ENCODE peak calls at places on chromosomes 11 and 22, in five cellular contexts. One of them, this sample, is unnamed.

GRCh38 chr11:33978376-33978775 is 73.2 kb upstream of the CAPRIN1 start:
- DNase-seq in K562: no peak
- DNase-seq in H1: no peak
- DNase-seq in HepG2: no peak
- DNase-seq in GM12878: no peak
- DNase-seq in this sample: no peak

GRCh38 chr11:48025983-48026340 is 45.6 kb downstream of the PTPRJ start:
- DNase-seq in K562: no peak
- DNase-seq in H1: no peak
- DNase-seq in HepG2: no peak
- DNase-seq in GM12878: no peak
- DNase-seq in this sample: no peak

GRCh38 chr22:30712094-30712493 is 17.4 kb downstream of the OSBP2 start:
- DNase-seq in K562: no peak
- DNase-seq in H1: no peak
- DNase-seq in HepG2: no peak
- DNase-seq in GM12878: no peak
- DNase-seq in this sample: no peak

GRCh38 chr11:129766858-129767604 is 48.6 kb upstream of the TMEM45B start:
- DNase-seq in K562: no peak
- DNase-seq in H1: peak; percentile 38
- DNase-seq in HepG2: peak; percentile 52
- DNase-seq in GM12878: no peak
- DNase-seq in this sample: peak; percentile 44

GRCh38 chr11:130001491-130002351 is 914 bp downstream of the PRDM10 start:
- DNase-seq in K562: peak; percentile 44
- DNase-seq in H1: no peak
- DNase-seq in HepG2: peak; percentile 28
- DNase-seq in GM12878: no peak
- DNase-seq in this sample: no peak

GRCh38 chr22:20992056-20992442 is 9.9 kb downstream of the THAP7 start:
- DNase-seq in K562: no peak
- DNase-seq in H1: no peak
- DNase-seq in HepG2: no peak
- DNase-seq in GM12878: no peak
- DNase-seq in this sample: no peak

GRCh38 chr11:296206-296975 is 2.9 kb downstream of the IFITM5 start:
- DNase-seq in K562: no peak
- DNase-seq in H1: no peak
- DNase-seq in HepG2: no peak
- DNase-seq in GM12878: no peak
- DNase-seq in this sample: no peak

GRCh38 chr11:116702772-116703360 is 69.9 kb downstream of the BUD13 start:
- DNase-seq in K562: no peak
- DNase-seq in H1: no peak
- DNase-seq in HepG2: no peak
- DNase-seq in GM12878: no peak
- DNase-seq in this sample: no peak

GRCh38 chr11:34149786-34150185 is 44.4 kb downstream of the NAT10 start:
- DNase-seq in K562: peak; percentile 52
- DNase-seq in H1: no peak
- DNase-seq in HepG2: no peak
- DNase-seq in GM12878: no peak
- DNase-seq in this sample: no peak

GRCh38 chr11:107736546-107736945 is 24.7 kb upstream of the SLN start:
- DNase-seq in K562: no peak
- DNase-seq in H1: no peak
- DNase-seq in HepG2: no peak
- DNase-seq in GM12878: no peak
- DNase-seq in this sample: no peak

GRCh38 chr11:108565653-108566052 is 27.9 kb downstream of the EXPH5 start:
- DNase-seq in K562: no peak
- DNase-seq in H1: no peak
- DNase-seq in HepG2: no peak
- DNase-seq in GM12878: no peak
- DNase-seq in this sample: no peak

GRCh38 chr11:63670738-63671321 is 346 bp downstream of the ATL3 start:
- DNase-seq in K562: peak; percentile 57
- DNase-seq in H1: no peak
- DNase-seq in HepG2: no peak
- DNase-seq in GM12878: no peak
- DNase-seq in this sample: no peak

GRCh38 chr22:28939394-28939793 is 56.0 kb downstream of the ZNRF3 start:
- DNase-seq in K562: no peak
- DNase-seq in H1: no peak
- DNase-seq in HepG2: no peak
- DNase-seq in GM12878: no peak
- DNase-seq in this sample: no peak

GRCh38 chr11:88175707-88176066 is 444 bp upstream of the RAB38 start:
- DNase-seq in K562: no peak
- DNase-seq in H1: no peak
- DNase-seq in HepG2: no peak
- DNase-seq in GM12878: no peak
- DNase-seq in this sample: no peak

GRCh38 chr11:2209370-2209801 is 37.8 kb upstream of the TH start:
- DNase-seq in K562: peak; percentile 3
- DNase-seq in H1: no peak
- DNase-seq in HepG2: no peak
- DNase-seq in GM12878: no peak
- DNase-seq in this sample: no peak

GRCh38 chr22:24471570-24471969 is 23.6 kb upstream of the UPB1 start:
- DNase-seq in K562: no peak
- DNase-seq in H1: no peak
- DNase-seq in HepG2: no peak
- DNase-seq in GM12878: no peak
- DNase-seq in this sample: no peak

GRCh38 chr11:59178401-59178800 is 6.5 kb downstream of the DTX4 start:
- DNase-seq in K562: no peak
- DNase-seq in H1: no peak
- DNase-seq in HepG2: no peak
- DNase-seq in GM12878: no peak
- DNase-seq in this sample: no peak

GRCh38 chr11:69866648-69867047 is 47.4 kb upstream of the FGF3 start:
- DNase-seq in K562: no peak
- DNase-seq in H1: no peak
- DNase-seq in HepG2: no peak
- DNase-seq in GM12878: no peak
- DNase-seq in this sample: no peak

GRCh38 chr11:64885367-64886286 is 7.2 kb upstream of the EHD1 start:
- DNase-seq in K562: peak; percentile 85
- DNase-seq in H1: no peak
- DNase-seq in HepG2: peak; percentile 82
- DNase-seq in GM12878: no peak
- DNase-seq in this sample: no peak

GRCh38 chr11:76793391-76793811 is 10.2 kb downstream of the TSKU start:
- DNase-seq in K562: no peak
- DNase-seq in H1: no peak
- DNase-seq in HepG2: peak; percentile 86
- DNase-seq in GM12878: no peak
- DNase-seq in this sample: no peak

GRCh38 chr22:46737105-46737975 is 712 bp downstream of the CERK start:
- DNase-seq in K562: peak; percentile 54
- DNase-seq in H1: no peak
- DNase-seq in HepG2: no peak
- DNase-seq in GM12878: no peak
- DNase-seq in this sample: no peak

GRCh38 chr11:133553885-133554586 is 21.7 kb upstream of the OPCML start:
- DNase-seq in K562: no peak
- DNase-seq in H1: no peak
- DNase-seq in HepG2: no peak
- DNase-seq in GM12878: no peak
- DNase-seq in this sample: no peak

DNA sequence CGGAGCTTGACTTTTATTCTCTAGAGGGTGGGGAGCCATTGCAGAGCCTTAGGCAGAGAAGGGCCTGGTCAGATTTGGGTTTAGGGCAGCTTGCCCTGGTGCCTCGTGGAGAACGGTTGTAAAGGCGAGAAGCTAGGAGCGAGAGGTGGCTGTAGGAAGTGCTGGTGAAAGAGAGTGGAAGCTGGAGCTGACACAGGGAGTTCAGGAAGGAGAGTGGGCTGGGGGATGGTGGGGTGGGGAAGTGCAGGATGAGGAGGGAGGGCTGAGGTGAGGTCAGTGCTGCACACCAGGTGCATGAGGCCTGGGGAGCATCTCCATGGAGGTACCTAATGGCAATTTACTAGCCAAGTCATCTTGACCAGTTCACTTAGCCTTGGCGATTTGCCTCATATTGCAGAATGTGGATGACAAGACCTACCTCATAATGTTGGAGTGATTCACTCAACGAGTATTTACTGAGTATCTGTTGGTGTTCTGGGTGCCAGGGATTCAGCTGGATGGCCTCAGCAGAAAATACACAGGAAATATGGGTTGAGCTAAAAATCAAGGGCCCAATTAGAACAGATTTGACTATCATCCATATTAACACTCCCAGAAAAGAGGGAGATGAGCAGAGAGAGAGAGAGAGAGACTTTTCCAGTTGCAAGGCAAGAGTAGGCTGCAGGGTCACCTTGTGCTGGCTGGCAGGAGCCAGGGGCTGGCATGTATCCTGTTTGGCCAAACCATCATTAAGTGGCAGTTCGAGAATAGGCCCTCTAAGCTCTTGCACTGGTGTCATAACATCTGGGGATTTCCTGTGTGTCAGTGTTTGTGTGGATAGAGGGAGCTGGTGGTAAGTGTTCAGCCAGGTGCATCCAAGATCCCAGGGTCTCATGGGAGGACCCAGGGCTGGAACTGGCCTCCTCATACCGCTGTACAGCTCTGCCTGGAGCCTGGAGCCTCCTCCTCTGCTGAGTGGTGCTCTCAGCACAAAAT is 44.4 kb upstream of the CLDN5 start:
- DNase-seq in K562: peak; percentile 25
- DNase-seq in H1: no peak
- DNase-seq in HepG2: no peak
- DNase-seq in GM12878: no peak
- DNase-seq in this sample: no peak
- TF ChIP-seq ZNF274 in K562: no peak
- TF ChIP-seq ZNF274 in H1: no peak
- TF ChIP-seq ZNF274 in HepG2: no peak
- TF ChIP-seq ZNF274 in GM12878: no peak
- TF ChIP-seq ZNF274 in this sample: no peak

GRCh38 chr11:72753341-72754148 is 1.3 kb upstream of the ARAP1 start:
- DNase-seq in K562: no peak
- DNase-seq in H1: no peak
- DNase-seq in HepG2: peak; percentile 35
- DNase-seq in GM12878: no peak
- DNase-seq in this sample: no peak
- TF ChIP-seq CTCF in K562: peak; percentile 28
- TF ChIP-seq CTCF in H1: no peak
- TF ChIP-seq CTCF in HepG2: peak; percentile 75
- TF ChIP-seq CTCF in GM12878: peak; percentile 4
- TF ChIP-seq CTCF in this sample: peak; percentile 17

DNA sequence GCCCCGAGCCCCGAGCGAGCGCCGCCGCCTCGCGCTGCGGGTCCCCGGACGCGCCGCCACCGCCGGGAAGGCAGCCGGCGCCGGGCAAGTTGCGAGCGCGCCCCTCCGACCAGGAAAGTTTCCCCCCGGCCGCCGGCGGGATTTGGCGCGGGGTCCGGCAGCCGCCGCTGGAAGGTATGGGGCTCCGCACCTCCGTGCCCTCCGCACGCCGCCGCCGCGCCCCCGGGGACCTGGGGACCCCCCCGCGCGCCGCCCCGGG is 281 bp downstream of the TSPAN18 start:
- DNase-seq in K562: no peak
- DNase-seq in H1: no peak
- DNase-seq in HepG2: no peak
- DNase-seq in GM12878: no peak
- DNase-seq in this sample: no peak
- TF ChIP-seq ZNF274 in K562: no peak
- TF ChIP-seq ZNF274 in H1: no peak
- TF ChIP-seq ZNF274 in HepG2: no peak
- TF ChIP-seq ZNF274 in GM12878: no peak
- TF ChIP-seq ZNF274 in this sample: no peak

GRCh38 chr22:32518848-32519247 is 44.2 kb downstream of the FBXO7 start:
- DNase-seq in K562: no peak
- DNase-seq in H1: no peak
- DNase-seq in HepG2: no peak
- DNase-seq in GM12878: no peak
- DNase-seq in this sample: peak; percentile 15
- TF ChIP-seq CTCF in K562: peak; percentile 20
- TF ChIP-seq CTCF in H1: no peak
- TF ChIP-seq CTCF in HepG2: peak; percentile 61
- TF ChIP-seq CTCF in GM12878: peak; percentile 31
- TF ChIP-seq CTCF in this sample: peak; percentile 51

GRCh38 chr11:122813176-122813917 is 25.0 kb upstream of the CRTAM start:
- DNase-seq in K562: no peak
- DNase-seq in H1: no peak
- DNase-seq in HepG2: no peak
- DNase-seq in GM12878: no peak
- DNase-seq in this sample: no peak

GRCh38 chr11:122817121-122817520 is 21.2 kb upstream of the CRTAM start:
- DNase-seq in K562: no peak
- DNase-seq in H1: no peak
- DNase-seq in HepG2: no peak
- DNase-seq in GM12878: no peak
- DNase-seq in this sample: peak; percentile 63

GRCh38 chr11:122816701-122817100 is 21.6 kb upstream of the CRTAM start:
- DNase-seq in K562: no peak
- DNase-seq in H1: no peak
- DNase-seq in HepG2: no peak
- DNase-seq in GM12878: no peak
- DNase-seq in this sample: no peak

GRCh38 chr11:122814401-122814800 is 23.9 kb upstream of the CRTAM start:
- DNase-seq in K562: no peak
- DNase-seq in H1: no peak
- DNase-seq in HepG2: peak; percentile 5
- DNase-seq in GM12878: no peak
- DNase-seq in this sample: no peak

DNA sequence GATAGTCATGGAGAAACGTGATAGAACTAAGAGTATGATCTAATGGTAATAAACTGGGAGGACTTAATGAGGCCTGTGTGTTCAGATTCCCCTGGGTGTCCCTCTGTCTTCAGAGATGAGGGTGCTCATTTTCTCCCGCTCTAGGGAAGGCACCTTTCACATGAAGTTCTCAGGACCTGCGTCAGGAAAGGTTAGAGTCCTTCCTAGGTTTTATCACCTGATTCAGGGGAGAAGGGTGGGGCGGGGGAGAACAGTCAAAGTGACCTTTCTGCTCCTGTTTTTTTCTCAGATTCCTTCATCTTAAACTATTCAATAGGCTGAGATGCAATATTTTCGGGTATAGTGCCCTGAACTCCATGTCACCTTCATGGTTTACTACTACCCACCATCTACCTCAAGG is 22.4 kb upstream of the CRTAM start:
- DNase-seq in K562: no peak
- DNase-seq in H1: no peak
- DNase-seq in HepG2: no peak
- DNase-seq in GM12878: no peak
- DNase-seq in this sample: no peak
- TF ChIP-seq ZNF274 in K562: no peak
- TF ChIP-seq ZNF274 in H1: no peak
- TF ChIP-seq ZNF274 in HepG2: no peak
- TF ChIP-seq ZNF274 in GM12878: no peak
- TF ChIP-seq ZNF274 in this sample: no peak